ENCODE peak calls at places on chromosomes 1 and 21, in nine cellular contexts. One of them, this sample, is unnamed.

GRCh38 chr1:111833334-111833733 is 77.6 kb downstream of the DDX20 start:
- DNase-seq in PC-3: peak; percentile 14
- DNase-seq in tibial artery: no peak
- DNase-seq in psoas muscle: no peak
- DNase-seq in stomach: no peak
- DNase-seq in fibroblast of pulmonary artery: peak; percentile 20
- DNase-seq in A549: no peak
- DNase-seq in AG09309: no peak
- DNase-seq in cardiac muscle cell: peak; percentile 73
- DNase-seq in this sample: peak; percentile 3

GRCh38 chr1:154304664-154305337 is 16.1 kb upstream of the AQP10 start:
- DNase-seq in stomach: no peak
- DNase-seq in fibroblast of pulmonary artery: no peak
- DNase-seq in tibial artery: no peak
- DNase-seq in cardiac muscle cell: no peak
- DNase-seq in psoas muscle: no peak
- DNase-seq in A549: no peak
- DNase-seq in AG09309: no peak
- DNase-seq in PC-3: peak; percentile 38
- DNase-seq in this sample: no peak

GRCh38 chr1:206686486-206687249 is 2.0 kb downstream of the MAPKAPK2 start:
- DNase-seq in AG09309: no peak
- DNase-seq in tibial artery: no peak
- DNase-seq in PC-3: no peak
- DNase-seq in stomach: no peak
- DNase-seq in psoas muscle: no peak
- DNase-seq in fibroblast of pulmonary artery: no peak
- DNase-seq in A549: no peak
- DNase-seq in cardiac muscle cell: no peak
- DNase-seq in this sample: no peak

GRCh38 chr1:150256549-150257341 is 829 bp upstream of the CA14 start:
- DNase-seq in PC-3: no peak
- DNase-seq in tibial artery: no peak
- DNase-seq in psoas muscle: no peak
- DNase-seq in AG09309: no peak
- DNase-seq in A549: no peak
- DNase-seq in stomach: no peak
- DNase-seq in fibroblast of pulmonary artery: no peak
- DNase-seq in cardiac muscle cell: peak; percentile 60
- DNase-seq in this sample: no peak

GRCh38 chr1:21534674-21535378 is 25.6 kb downstream of the ALPL start:
- DNase-seq in tibial artery: no peak
- DNase-seq in PC-3: peak; percentile 73
- DNase-seq in fibroblast of pulmonary artery: peak; percentile 79
- DNase-seq in psoas muscle: no peak
- DNase-seq in stomach: peak; percentile 48
- DNase-seq in AG09309: no peak
- DNase-seq in cardiac muscle cell: peak; percentile 78
- DNase-seq in A549: peak; percentile 54
- DNase-seq in this sample: peak; percentile 64

GRCh38 chr1:26530898-26531598 is 1.5 kb downstream of the RPS6KA1 start:
- DNase-seq in A549: peak; percentile 72
- DNase-seq in tibial artery: no peak
- DNase-seq in cardiac muscle cell: peak; percentile 65
- DNase-seq in PC-3: peak; percentile 92
- DNase-seq in psoas muscle: no peak
- DNase-seq in AG09309: peak; percentile 5
- DNase-seq in fibroblast of pulmonary artery: peak; percentile 42
- DNase-seq in stomach: peak; percentile 81
- DNase-seq in this sample: peak; percentile 92

GRCh38 chr1:62800825-62801306 is 16.9 kb downstream of the ATG4C start:
- DNase-seq in stomach: no peak
- DNase-seq in A549: no peak
- DNase-seq in cardiac muscle cell: no peak
- DNase-seq in AG09309: no peak
- DNase-seq in fibroblast of pulmonary artery: peak; percentile 10
- DNase-seq in tibial artery: no peak
- DNase-seq in psoas muscle: no peak
- DNase-seq in PC-3: no peak
- DNase-seq in this sample: no peak

GRCh38 chr1:50265790-50266314 is 157.1 kb downstream of the ELAVL4 start:
- DNase-seq in fibroblast of pulmonary artery: peak; percentile 3
- DNase-seq in AG09309: no peak
- DNase-seq in cardiac muscle cell: no peak
- DNase-seq in tibial artery: peak; percentile 41
- DNase-seq in A549: no peak
- DNase-seq in PC-3: no peak
- DNase-seq in stomach: no peak
- DNase-seq in psoas muscle: peak; percentile 53
- DNase-seq in this sample: no peak

GRCh38 chr21:29005696-29006095 is 13.0 kb upstream of the LTN1 start:
- DNase-seq in psoas muscle: no peak
- DNase-seq in fibroblast of pulmonary artery: no peak
- DNase-seq in AG09309: no peak
- DNase-seq in PC-3: peak; percentile 10
- DNase-seq in stomach: no peak
- DNase-seq in cardiac muscle cell: no peak
- DNase-seq in tibial artery: no peak
- DNase-seq in A549: no peak
- DNase-seq in this sample: no peak

GRCh38 chr1:199044191-199044590 is 405.4 kb downstream of the PTPRC start:
- DNase-seq in AG09309: no peak
- DNase-seq in psoas muscle: no peak
- DNase-seq in cardiac muscle cell: no peak
- DNase-seq in fibroblast of pulmonary artery: no peak
- DNase-seq in PC-3: no peak
- DNase-seq in A549: no peak
- DNase-seq in tibial artery: no peak
- DNase-seq in stomach: no peak
- DNase-seq in this sample: no peak

GRCh38 chr1:203684077-203684476 is 57.4 kb downstream of the ATP2B4 start:
- DNase-seq in tibial artery: no peak
- DNase-seq in fibroblast of pulmonary artery: no peak
- DNase-seq in A549: no peak
- DNase-seq in psoas muscle: no peak
- DNase-seq in AG09309: no peak
- DNase-seq in cardiac muscle cell: no peak
- DNase-seq in stomach: no peak
- DNase-seq in PC-3: no peak
- DNase-seq in this sample: no peak

GRCh38 chr1:203682401-203683383 is 56.1 kb downstream of the ATP2B4 start:
- DNase-seq in A549: peak; percentile 36
- DNase-seq in psoas muscle: no peak
- DNase-seq in cardiac muscle cell: peak; percentile 26
- DNase-seq in stomach: no peak
- DNase-seq in AG09309: no peak
- DNase-seq in tibial artery: no peak
- DNase-seq in PC-3: no peak
- DNase-seq in fibroblast of pulmonary artery: peak; percentile 41
- DNase-seq in this sample: no peak

GRCh38 chr1:203681739-203682138 is 55.1 kb downstream of the ATP2B4 start:
- DNase-seq in stomach: no peak
- DNase-seq in psoas muscle: no peak
- DNase-seq in tibial artery: no peak
- DNase-seq in A549: no peak
- DNase-seq in PC-3: no peak
- DNase-seq in cardiac muscle cell: no peak
- DNase-seq in AG09309: no peak
- DNase-seq in fibroblast of pulmonary artery: no peak
- DNase-seq in this sample: no peak

GRCh38 chr1:203690730-203691129 is 64.1 kb downstream of the ATP2B4 start:
- DNase-seq in cardiac muscle cell: no peak
- DNase-seq in stomach: no peak
- DNase-seq in AG09309: no peak
- DNase-seq in psoas muscle: no peak
- DNase-seq in fibroblast of pulmonary artery: no peak
- DNase-seq in tibial artery: no peak
- DNase-seq in A549: no peak
- DNase-seq in PC-3: no peak
- DNase-seq in this sample: no peak

GRCh38 chr1:203686091-203686632 is 59.5 kb downstream of the ATP2B4 start:
- DNase-seq in fibroblast of pulmonary artery: no peak
- DNase-seq in AG09309: no peak
- DNase-seq in cardiac muscle cell: no peak
- DNase-seq in A549: peak; percentile 14
- DNase-seq in tibial artery: no peak
- DNase-seq in psoas muscle: no peak
- DNase-seq in stomach: no peak
- DNase-seq in PC-3: peak; percentile 60
- DNase-seq in this sample: no peak
- H3K4me3 ChIP-seq in fibroblast of pulmonary artery: no peak overlapping the region
- H3K4me3 ChIP-seq in AG09309: no peak overlapping the region
- H3K4me3 ChIP-seq in cardiac muscle cell: no peak overlapping the region
- H3K4me3 ChIP-seq in A549: no peak overlapping the region
- H3K4me3 ChIP-seq in tibial artery: no peak overlapping the region
- H3K4me3 ChIP-seq in psoas muscle: no peak overlapping the region
- H3K4me3 ChIP-seq in stomach: no peak overlapping the region
- H3K4me3 ChIP-seq in PC-3: no peak overlapping the region
- H3K4me3 ChIP-seq in this sample: no peak overlapping the region

GRCh38 chr1:115546846-115547245 is 94.9 kb upstream of the VANGL1 start:
- DNase-seq in fibroblast of pulmonary artery: no peak
- DNase-seq in psoas muscle: no peak
- DNase-seq in PC-3: no peak
- DNase-seq in cardiac muscle cell: no peak
- DNase-seq in A549: no peak
- DNase-seq in AG09309: no peak
- DNase-seq in stomach: no peak
- DNase-seq in tibial artery: no peak
- DNase-seq in this sample: no peak

GRCh38 chr1:115547661-115548060 is 94.1 kb upstream of the VANGL1 start:
- DNase-seq in tibial artery: no peak
- DNase-seq in PC-3: no peak
- DNase-seq in AG09309: no peak
- DNase-seq in psoas muscle: no peak
- DNase-seq in cardiac muscle cell: no peak
- DNase-seq in A549: no peak
- DNase-seq in fibroblast of pulmonary artery: no peak
- DNase-seq in stomach: no peak
- DNase-seq in this sample: no peak

GRCh38 chr1:115544131-115544530 is 97.6 kb upstream of the VANGL1 start:
- DNase-seq in stomach: no peak
- DNase-seq in A549: no peak
- DNase-seq in cardiac muscle cell: no peak
- DNase-seq in psoas muscle: no peak
- DNase-seq in AG09309: peak; percentile 14
- DNase-seq in fibroblast of pulmonary artery: peak; percentile 50
- DNase-seq in PC-3: no peak
- DNase-seq in tibial artery: no peak
- DNase-seq in this sample: no peak

GRCh38 chr1:115545096-115545720 is 96.6 kb upstream of the VANGL1 start:
- DNase-seq in tibial artery: no peak
- DNase-seq in fibroblast of pulmonary artery: no peak
- DNase-seq in PC-3: peak; percentile 10
- DNase-seq in stomach: no peak
- DNase-seq in cardiac muscle cell: no peak
- DNase-seq in A549: no peak
- DNase-seq in AG09309: no peak
- DNase-seq in psoas muscle: no peak
- DNase-seq in this sample: no peak

GRCh38 chr1:115545791-115546733 is 95.7 kb upstream of the VANGL1 start:
- DNase-seq in fibroblast of pulmonary artery: peak; percentile 89
- DNase-seq in cardiac muscle cell: peak; percentile 73
- DNase-seq in stomach: peak; percentile 40
- DNase-seq in A549: peak; percentile 79
- DNase-seq in AG09309: peak; percentile 85
- DNase-seq in PC-3: peak; percentile 97
- DNase-seq in psoas muscle: peak; percentile 24
- DNase-seq in tibial artery: peak; percentile 32
- DNase-seq in this sample: peak; percentile 70
- TF ChIP-seq CTCF in fibroblast of pulmonary artery: peak; percentile 70
- TF ChIP-seq CTCF in cardiac muscle cell: peak; percentile 75
- TF ChIP-seq CTCF in stomach: no peak
- TF ChIP-seq CTCF in A549: peak; percentile 59
- TF ChIP-seq CTCF in AG09309: peak; percentile 82
- TF ChIP-seq CTCF in PC-3: peak; percentile 84
- TF ChIP-seq CTCF in psoas muscle: peak; percentile 48
- TF ChIP-seq CTCF in tibial artery: peak; percentile 27
- TF ChIP-seq CTCF in this sample: peak; percentile 27

DNA sequence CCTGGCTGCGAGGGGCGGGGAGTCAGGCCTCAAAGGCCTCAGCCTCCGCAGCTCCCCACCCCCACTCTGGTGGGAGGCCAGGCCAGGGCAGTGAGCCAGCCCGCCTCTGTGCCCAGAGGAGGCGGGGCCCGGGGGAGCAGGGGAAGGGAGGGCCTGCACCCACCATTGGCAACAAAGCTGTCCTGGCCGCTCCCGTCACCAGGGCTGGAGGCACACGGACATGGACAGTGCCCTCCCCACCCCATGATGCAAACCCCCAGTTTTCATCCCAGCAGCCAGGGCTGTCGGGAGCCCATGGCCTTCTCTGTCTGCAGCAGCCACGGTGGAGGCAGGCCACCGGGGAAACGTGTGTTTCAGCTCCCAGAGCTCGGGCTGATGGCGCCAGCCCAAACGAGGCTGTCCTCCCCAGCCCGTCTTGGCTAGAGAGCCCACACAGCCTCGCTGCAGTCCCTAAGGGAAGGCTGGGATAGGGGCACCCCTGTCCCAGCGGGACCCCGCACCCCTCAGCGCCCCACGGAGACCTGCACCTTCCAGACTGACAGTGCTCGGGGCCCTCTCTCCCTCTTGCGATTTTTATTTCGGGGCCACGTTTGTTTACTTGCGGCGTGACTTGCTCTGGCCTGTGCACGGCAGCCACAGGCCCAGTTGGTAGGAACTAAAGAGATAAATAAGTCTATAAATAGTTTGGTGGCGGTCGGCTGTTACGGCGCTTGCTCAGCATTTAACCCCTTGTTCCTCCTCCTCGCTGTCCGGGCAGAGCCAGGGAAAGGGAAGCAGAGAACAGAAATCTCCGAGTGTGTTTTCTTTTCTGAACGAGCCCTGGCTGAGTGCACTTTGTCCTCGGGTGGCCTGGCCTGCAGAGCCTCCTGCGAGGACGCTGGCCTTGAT is 101.8 kb downstream of the PRDM16 start:
- DNase-seq in tibial artery: peak; percentile 84
- DNase-seq in stomach: peak; percentile 91
- DNase-seq in PC-3: no peak
- DNase-seq in AG09309: no peak
- DNase-seq in psoas muscle: peak; percentile 56
- DNase-seq in fibroblast of pulmonary artery: peak; percentile 16
- DNase-seq in cardiac muscle cell: peak; percentile 88
- DNase-seq in A549: no peak
- DNase-seq in this sample: no peak
- H3K4me3 ChIP-seq in tibial artery: peak overlapping the region; percentile 52
- H3K4me3 ChIP-seq in stomach: peak overlapping the region; percentile 28
- H3K4me3 ChIP-seq in PC-3: peak overlapping the region; percentile 40
- H3K4me3 ChIP-seq in AG09309: peak overlapping the region; percentile 12
- H3K4me3 ChIP-seq in psoas muscle: peak overlapping the region; percentile 59
- H3K4me3 ChIP-seq in fibroblast of pulmonary artery: no peak overlapping the region
- H3K4me3 ChIP-seq in cardiac muscle cell: no peak overlapping the region
- H3K4me3 ChIP-seq in A549: no peak overlapping the region
- H3K4me3 ChIP-seq in this sample: no peak overlapping the region

DNA sequence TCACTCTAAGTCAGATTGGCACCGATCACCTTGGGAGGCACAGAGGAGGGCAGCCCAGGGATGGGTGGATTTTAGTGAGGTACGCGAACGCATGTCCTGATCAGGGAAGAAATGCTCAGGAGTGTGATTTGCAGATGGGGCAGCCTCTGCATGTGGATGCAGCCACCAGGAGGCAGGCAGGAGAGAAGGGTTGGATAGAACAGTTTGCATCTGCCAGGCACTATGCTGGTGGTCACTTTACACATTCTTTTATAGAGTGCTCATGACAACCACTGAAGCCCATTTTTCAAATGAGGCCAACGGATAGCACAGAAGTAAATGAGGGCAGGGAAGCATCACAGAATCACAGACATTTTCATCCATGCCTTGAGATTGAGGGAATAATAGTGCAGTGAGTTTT is 5.7 kb downstream of the LAMB3 start:
- DNase-seq in AG09309: no peak
- DNase-seq in PC-3: peak; percentile 56
- DNase-seq in psoas muscle: no peak
- DNase-seq in A549: peak; percentile 23
- DNase-seq in fibroblast of pulmonary artery: peak; percentile 37
- DNase-seq in cardiac muscle cell: no peak
- DNase-seq in stomach: no peak
- DNase-seq in tibial artery: no peak
- DNase-seq in this sample: no peak
- TF ChIP-seq CTCF in AG09309: peak; percentile 53
- TF ChIP-seq CTCF in PC-3: peak; percentile 70
- TF ChIP-seq CTCF in psoas muscle: peak; percentile 25
- TF ChIP-seq CTCF in A549: no peak
- TF ChIP-seq CTCF in fibroblast of pulmonary artery: peak; percentile 28
- TF ChIP-seq CTCF in cardiac muscle cell: peak; percentile 37
- TF ChIP-seq CTCF in stomach: no peak
- TF ChIP-seq CTCF in tibial artery: no peak
- TF ChIP-seq CTCF in this sample: peak; percentile 51